ENCODE peak calls at places on chromosomes 5 and 9, in six cellular contexts. D is MCF 10A, U is astrocyte of the cerebellum, X is sciatic nerve, I is astrocyte of the spinal cord, V is heart left ventricle. T is an unnamed sample.

GRCh38 chr5:133873454-133873853 is 95.0 kb downstream of the C5orf15 start:
- DNase-seq in D (no peak), U (no peak), X (no peak), I (peak; percentile 18), V (no peak), T (peak; percentile 27)

GRCh38 chr9:18115131-18115530 is 358.8 kb upstream of the ADAMTSL1 start:
- DNase-seq in D (peak; percentile 24), U (peak; percentile 32), X (no peak), I (no peak), V (no peak), T (peak; percentile 37)

GRCh38 chr5:158792186-158792585 is 307.5 kb downstream of the EBF1 start:
- DNase-seq in D (no peak), U (no peak), X (no peak), I (no peak), V (no peak), T (no peak)

GRCh38 chr9:108708448-108708847 is 147.3 kb downstream of the ACTL7B start:
- DNase-seq in D (no peak), U (no peak), X (no peak), I (no peak), V (peak; percentile 33), T (no peak)

GRCh38 chr9:83197611-83198010 is 134.7 kb upstream of the RASEF start:
- DNase-seq in D (no peak), U (no peak), X (no peak), I (no peak), V (no peak), T (no peak)

GRCh38 chr5:86780018-86780417 is 162.3 kb downstream of the COX7C start:
- DNase-seq in D (no peak), U (no peak), X (no peak), I (no peak), V (no peak), T (no peak)

GRCh38 chr5:149959406-149960236 is 937 bp upstream of the SLC26A2 start:
- DNase-seq in D (peak; percentile 89), U (no peak), X (no peak), I (peak; percentile 66), V (no peak), T (peak; percentile 74)

GRCh38 chr9:110206388-110206787 is 1.6 kb downstream of the C9orf152 start:
- DNase-seq in D (peak; percentile 10), U (no peak), X (no peak), I (no peak), V (no peak), T (no peak)

GRCh38 chr5:146428658-146429057 is 18.5 kb upstream of the TCERG1 start:
- DNase-seq in D (no peak), U (no peak), X (no peak), I (no peak), V (no peak), T (no peak)

GRCh38 chr9:105647595-105648349 is 14.5 kb upstream of the TAL2 start:
- DNase-seq in D (no peak), U (no peak), X (no peak), I (no peak), V (no peak), T (no peak)

GRCh38 chr9:36714161-36714560 is 141.5 kb downstream of the MELK start:
- DNase-seq in D (no peak), U (no peak), X (no peak), I (no peak), V (no peak), T (no peak)

GRCh38 chr5:93607367-93608258 is 24.6 kb downstream of the NR2F1 start:
- DNase-seq in D (peak; percentile 62), U (peak; percentile 62), X (no peak), I (peak; percentile 89), V (no peak), T (peak; percentile 76)

GRCh38 chr5:58016329-58016728 is 443.6 kb downstream of the PLK2 start:
- DNase-seq in D (peak; percentile 96), U (peak; percentile 34), X (peak; percentile 61), I (no peak), V (no peak), T (peak; percentile 59)

GRCh38 chr5:84381501-84382362 is 2.9 kb downstream of the EDIL3 start:
- DNase-seq in D (no peak), U (no peak), X (no peak), I (peak; percentile 50), V (no peak), T (peak; percentile 44)

GRCh38 chr9:99299214-99300102 is 77.4 kb downstream of the SEC61B start:
- DNase-seq in D (peak; percentile 56), U (peak; percentile 28), X (no peak), I (peak; percentile 49), V (no peak), T (peak; percentile 24)

GRCh38 chr9:123422593-123422992 is 66.6 kb downstream of the CRB2 start:
- DNase-seq in D (no peak), U (no peak), X (peak; percentile 12), I (no peak), V (no peak), T (no peak)

GRCh38 chr9:13274901-13275641 is 4.4 kb downstream of the MPDZ start:
- DNase-seq in D (no peak), U (peak; percentile 24), X (no peak), I (peak; percentile 66), V (no peak), T (peak; percentile 86)

T was measured in cardiac fibroblast.